ENCODE peak calls at places on chromosomes 1 and 21, in four cellular contexts. One of them, this sample, is unnamed.
A peak's percentile ranks its signal among the peaks of the same experiment; 100 is the strongest.

GRCh38 chr1:89780721-89781120 is 40.1 kb upstream of the LRRC8D start:
- DNase-seq in heart left ventricle: no peak
- DNase-seq in neuronal stem cell: no peak
- DNase-seq in neural progenitor cell: no peak
- DNase-seq in this sample: no peak

GRCh38 chr1:112264553-112264952 is 131.5 kb upstream of the CTTNBP2NL start:
- DNase-seq in heart left ventricle: no peak
- DNase-seq in neuronal stem cell: no peak
- DNase-seq in neural progenitor cell: no peak
- DNase-seq in this sample: no peak

GRCh38 chr21:42495765-42496119 is 282 bp downstream of the RSPH1 start:
- DNase-seq in heart left ventricle: no peak
- DNase-seq in neuronal stem cell: no peak
- DNase-seq in neural progenitor cell: no peak
- DNase-seq in this sample: no peak

GRCh38 chr1:15736035-15736665 is at the start of gene SLC25A34:
- DNase-seq in heart left ventricle: peak; percentile 80
- DNase-seq in neuronal stem cell: no peak
- DNase-seq in neural progenitor cell: no peak
- DNase-seq in this sample: peak; percentile 61

GRCh38 chr1:25006770-25007169 is 76.7 kb upstream of the RUNX3 start:
- DNase-seq in heart left ventricle: peak; percentile 38
- DNase-seq in neuronal stem cell: no peak
- DNase-seq in neural progenitor cell: no peak
- DNase-seq in this sample: no peak

GRCh38 chr1:149936076-149936991 is at the start of gene MTMR11:
- DNase-seq in heart left ventricle: no peak
- DNase-seq in neuronal stem cell: no peak
- DNase-seq in neural progenitor cell: peak; percentile 23
- DNase-seq in this sample: no peak

GRCh38 chr1:154466879-154467767 is 34.9 kb upstream of the TDRD10 start:
- DNase-seq in heart left ventricle: no peak
- DNase-seq in neuronal stem cell: no peak
- DNase-seq in neural progenitor cell: no peak
- DNase-seq in this sample: no peak

GRCh38 chr21:44650973-44651675 is 3.3 kb downstream of the KRTAP12-4 start:
- DNase-seq in heart left ventricle: no peak
- DNase-seq in neuronal stem cell: no peak
- DNase-seq in neural progenitor cell: no peak
- DNase-seq in this sample: peak; percentile 37

GRCh38 chr21:22900511-22900910 is 1902.3 kb downstream of the NCAM2 start:
- DNase-seq in heart left ventricle: no peak
- DNase-seq in neuronal stem cell: no peak
- DNase-seq in neural progenitor cell: no peak
- DNase-seq in this sample: no peak

GRCh38 chr1:109357673-109358072 is 40.0 kb downstream of the SORT1 start:
- DNase-seq in heart left ventricle: no peak
- DNase-seq in neuronal stem cell: no peak
- DNase-seq in neural progenitor cell: no peak
- DNase-seq in this sample: no peak

GRCh38 chr1:231750818-231751623 is 124.4 kb downstream of the DISC1 start:
- DNase-seq in heart left ventricle: no peak
- DNase-seq in neuronal stem cell: no peak
- DNase-seq in neural progenitor cell: no peak
- DNase-seq in this sample: no peak

GRCh38 chr1:232473319-232473718 is 156.6 kb downstream of the SIPA1L2 start:
- DNase-seq in heart left ventricle: no peak
- DNase-seq in neuronal stem cell: peak; percentile 5
- DNase-seq in neural progenitor cell: no peak
- DNase-seq in this sample: peak; percentile 65

GRCh38 chr1:178011101-178011828 is 41.4 kb upstream of the SEC16B start:
- DNase-seq in heart left ventricle: no peak
- DNase-seq in neuronal stem cell: no peak
- DNase-seq in neural progenitor cell: no peak
- DNase-seq in this sample: no peak

GRCh38 chr1:41917051-41917530 is 1.6 kb downstream of the HIVEP3 start:
- DNase-seq in heart left ventricle: no peak
- DNase-seq in neuronal stem cell: no peak
- DNase-seq in neural progenitor cell: no peak
- DNase-seq in this sample: no peak

GRCh38 chr1:187787696-187788095 is 958.9 kb downstream of the PLA2G4A start:
- DNase-seq in heart left ventricle: no peak
- DNase-seq in neuronal stem cell: peak; percentile 53
- DNase-seq in neural progenitor cell: peak; percentile 61
- DNase-seq in this sample: no peak

GRCh38 chr1:167121375-167122120 is 27.7 kb downstream of the STYXL2 start:
- DNase-seq in heart left ventricle: peak; percentile 33
- DNase-seq in neuronal stem cell: no peak
- DNase-seq in neural progenitor cell: peak; percentile 67
- DNase-seq in this sample: peak; percentile 81

GRCh38 chr1:12293416-12293815 is 63.6 kb downstream of the VPS13D start:
- DNase-seq in heart left ventricle: no peak
- DNase-seq in neuronal stem cell: no peak
- DNase-seq in neural progenitor cell: no peak
- DNase-seq in this sample: no peak

GRCh38 chr1:5681654-5682053 is 310.6 kb downstream of the NPHP4 start:
- DNase-seq in heart left ventricle: no peak
- DNase-seq in neuronal stem cell: no peak
- DNase-seq in neural progenitor cell: no peak
- DNase-seq in this sample: no peak

GRCh38 chr1:9346566-9346965 is 53.9 kb downstream of the SPSB1 start:
- DNase-seq in heart left ventricle: no peak
- DNase-seq in neuronal stem cell: no peak
- DNase-seq in neural progenitor cell: no peak
- DNase-seq in this sample: no peak

GRCh38 chr1:27563407-27564263 is 40.3 kb downstream of the AHDC1 start:
- DNase-seq in heart left ventricle: peak; percentile 71
- DNase-seq in neuronal stem cell: no peak
- DNase-seq in neural progenitor cell: no peak
- DNase-seq in this sample: peak; percentile 84

GRCh38 chr1:54460346-54460745 is 54.2 kb upstream of the SSBP3 start:
- DNase-seq in heart left ventricle: no peak
- DNase-seq in neuronal stem cell: no peak
- DNase-seq in neural progenitor cell: no peak
- DNase-seq in this sample: no peak

GRCh38 chr1:89942825-89943658 is 51.9 kb upstream of the ZNF326 start:
- DNase-seq in heart left ventricle: no peak
- DNase-seq in neuronal stem cell: no peak
- DNase-seq in neural progenitor cell: no peak
- DNase-seq in this sample: no peak

GRCh38 chr1:156670791-156671190 is 6.4 kb downstream of the NES start:
- DNase-seq in heart left ventricle: no peak
- DNase-seq in neuronal stem cell: no peak
- DNase-seq in neural progenitor cell: no peak
- DNase-seq in this sample: no peak

GRCh38 chr1:156668801-156669637 is 8.2 kb downstream of the NES start:
- DNase-seq in heart left ventricle: no peak
- DNase-seq in neuronal stem cell: no peak
- DNase-seq in neural progenitor cell: peak; percentile 49
- DNase-seq in this sample: no peak

GRCh38 chr1:156671804-156672203 is 5.4 kb downstream of the NES start:
- DNase-seq in heart left ventricle: no peak
- DNase-seq in neuronal stem cell: no peak
- DNase-seq in neural progenitor cell: no peak
- DNase-seq in this sample: no peak

GRCh38 chr1:156669794-156670193 is 7.4 kb downstream of the NES start:
- DNase-seq in heart left ventricle: no peak
- DNase-seq in neuronal stem cell: no peak
- DNase-seq in neural progenitor cell: no peak
- DNase-seq in this sample: no peak

DNA sequence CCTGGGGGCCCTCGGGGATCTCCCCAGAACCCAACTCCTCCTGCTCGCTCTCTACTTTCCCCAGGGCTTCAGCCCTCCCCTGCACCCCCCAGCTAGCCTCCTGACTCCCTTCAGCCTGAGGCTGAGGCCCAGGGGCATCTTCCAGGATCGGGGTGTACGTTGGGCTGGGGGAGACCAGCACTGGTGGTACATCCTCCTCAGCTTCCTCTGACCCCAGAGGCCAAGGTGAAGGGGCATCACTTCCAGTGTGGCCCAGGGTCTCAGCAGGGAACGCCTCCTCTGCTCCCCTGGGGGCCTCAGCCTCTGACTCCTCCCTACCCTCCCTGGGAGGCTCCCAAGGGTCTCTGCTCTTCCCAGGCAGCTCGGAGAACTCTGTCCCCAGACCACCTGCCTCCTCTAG is 6.8 kb downstream of the NES start:
- DNase-seq in heart left ventricle: no peak
- DNase-seq in neuronal stem cell: no peak
- DNase-seq in neural progenitor cell: no peak
- DNase-seq in this sample: no peak
- H3K4me1 ChIP-seq in heart left ventricle: peaks cover 38% of the 10 kb centered on the region
- H3K4me1 ChIP-seq in neuronal stem cell: peaks cover 63% of the 10 kb centered on the region
- H3K4me1 ChIP-seq in neural progenitor cell: peaks cover 73% of the 10 kb centered on the region
- H3K4me1 ChIP-seq in this sample: no peaks in the 10 kb centered on the region

GRCh38 chr1:230301322-230301721 is 124.8 kb downstream of the PGBD5 start:
- DNase-seq in heart left ventricle: no peak
- DNase-seq in neuronal stem cell: no peak
- DNase-seq in neural progenitor cell: no peak
- DNase-seq in this sample: peak; percentile 59

GRCh38 chr1:230301820-230302219 is 124.3 kb downstream of the PGBD5 start:
- DNase-seq in heart left ventricle: no peak
- DNase-seq in neuronal stem cell: no peak
- DNase-seq in neural progenitor cell: no peak
- DNase-seq in this sample: peak; percentile 35

GRCh38 chr1:230306158-230306557 is 120.0 kb downstream of the PGBD5 start:
- DNase-seq in heart left ventricle: no peak
- DNase-seq in neuronal stem cell: no peak
- DNase-seq in neural progenitor cell: no peak
- DNase-seq in this sample: no peak

GRCh38 chr1:230303069-230303468 is 123.1 kb downstream of the PGBD5 start:
- DNase-seq in heart left ventricle: no peak
- DNase-seq in neuronal stem cell: no peak
- DNase-seq in neural progenitor cell: no peak
- DNase-seq in this sample: no peak

DNA sequence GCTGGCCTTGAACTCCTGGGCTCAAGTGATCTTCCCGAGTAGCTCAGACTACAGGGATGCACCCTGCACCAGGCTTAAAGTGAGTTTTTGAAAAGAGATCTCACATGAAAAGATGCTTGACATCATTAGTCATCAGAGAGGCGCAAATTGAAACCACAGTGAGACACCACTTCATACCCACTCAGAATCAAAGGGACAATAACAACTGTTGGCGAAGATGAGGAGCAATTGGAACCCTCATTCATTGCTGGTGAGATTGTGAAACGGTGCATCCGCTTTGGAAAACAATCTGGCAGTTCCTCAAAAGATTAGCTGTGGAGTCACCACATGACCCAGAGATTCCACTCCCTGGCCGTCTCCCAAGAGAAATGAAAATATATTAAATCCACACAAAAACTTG is 122.3 kb downstream of the PGBD5 start:
- DNase-seq in heart left ventricle: no peak
- DNase-seq in neuronal stem cell: no peak
- DNase-seq in neural progenitor cell: no peak
- DNase-seq in this sample: peak; percentile 22
- H3K27ac ChIP-seq in heart left ventricle: no peak overlapping the region
- H3K27ac ChIP-seq in neuronal stem cell: no peak overlapping the region
- H3K27ac ChIP-seq in neural progenitor cell: no peak overlapping the region
- H3K27ac ChIP-seq in this sample: no peak overlapping the region

GRCh38 chr1:40042337-40042736 is 1.8 kb downstream of the CAP1 start:
- DNase-seq in heart left ventricle: no peak
- DNase-seq in neuronal stem cell: no peak
- DNase-seq in neural progenitor cell: no peak
- DNase-seq in this sample: no peak
- H3K4me3 ChIP-seq in heart left ventricle: peak overlapping the region; percentile 95
- H3K4me3 ChIP-seq in neuronal stem cell: no peak overlapping the region
- H3K4me3 ChIP-seq in neural progenitor cell: no peak overlapping the region
- H3K4me3 ChIP-seq in this sample: peak overlapping the region; percentile 83

DNA sequence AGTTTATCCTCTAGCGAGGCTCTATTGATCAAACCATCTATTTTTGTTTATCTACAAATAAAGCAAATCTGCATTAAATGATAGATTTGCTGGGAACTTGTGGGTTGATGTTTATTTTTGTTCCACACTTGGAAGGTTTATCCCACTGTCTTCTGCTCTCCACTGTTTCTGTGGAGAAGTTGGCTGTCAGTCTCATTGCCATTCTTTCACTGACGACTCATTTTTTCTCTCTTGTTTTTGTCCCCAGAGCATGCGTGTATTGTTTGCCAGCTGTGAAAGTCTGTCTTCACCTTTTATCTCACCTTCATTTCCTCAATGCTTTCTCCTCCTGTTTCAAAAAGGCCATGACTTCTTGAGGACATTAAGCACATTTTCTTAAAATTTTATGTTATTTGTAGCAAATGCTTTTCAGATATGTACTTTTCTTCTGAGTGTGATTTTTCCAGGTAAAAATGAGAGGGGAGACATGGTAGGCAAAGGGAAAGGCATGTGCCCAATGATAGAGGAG is 52.4 kb downstream of the INAVA start:
- DNase-seq in heart left ventricle: no peak
- DNase-seq in neuronal stem cell: no peak
- DNase-seq in neural progenitor cell: no peak
- DNase-seq in this sample: no peak
- H3K4me1 ChIP-seq in heart left ventricle: no peaks in the 10 kb centered on the region
- H3K4me1 ChIP-seq in neuronal stem cell: no peaks in the 10 kb centered on the region
- H3K4me1 ChIP-seq in neural progenitor cell: no peaks in the 10 kb centered on the region
- H3K4me1 ChIP-seq in this sample: no peaks in the 10 kb centered on the region

GRCh38 chr1:244424649-244425334 is 26.9 kb downstream of the ADSS2 start:
- DNase-seq in heart left ventricle: no peak
- DNase-seq in neuronal stem cell: no peak
- DNase-seq in neural progenitor cell: no peak
- DNase-seq in this sample: no peak
- H3K27ac ChIP-seq in heart left ventricle: no peak overlapping the region
- H3K27ac ChIP-seq in neuronal stem cell: peak overlapping the region; percentile 22
- H3K27ac ChIP-seq in neural progenitor cell: no peak overlapping the region
- H3K27ac ChIP-seq in this sample: no peak overlapping the region

GRCh38 chr1:88194542-88194941 is 489.5 kb upstream of the PKN2 start:
- DNase-seq in heart left ventricle: no peak
- DNase-seq in neuronal stem cell: no peak
- DNase-seq in neural progenitor cell: no peak
- DNase-seq in this sample: no peak

GRCh38 chr1:88191917-88192316 is 492.2 kb upstream of the PKN2 start:
- DNase-seq in heart left ventricle: no peak
- DNase-seq in neuronal stem cell: no peak
- DNase-seq in neural progenitor cell: no peak
- DNase-seq in this sample: no peak

GRCh38 chr1:88188038-88188437 is 496.0 kb upstream of the PKN2 start:
- DNase-seq in heart left ventricle: no peak
- DNase-seq in neuronal stem cell: no peak
- DNase-seq in neural progenitor cell: no peak
- DNase-seq in this sample: no peak

DNA sequence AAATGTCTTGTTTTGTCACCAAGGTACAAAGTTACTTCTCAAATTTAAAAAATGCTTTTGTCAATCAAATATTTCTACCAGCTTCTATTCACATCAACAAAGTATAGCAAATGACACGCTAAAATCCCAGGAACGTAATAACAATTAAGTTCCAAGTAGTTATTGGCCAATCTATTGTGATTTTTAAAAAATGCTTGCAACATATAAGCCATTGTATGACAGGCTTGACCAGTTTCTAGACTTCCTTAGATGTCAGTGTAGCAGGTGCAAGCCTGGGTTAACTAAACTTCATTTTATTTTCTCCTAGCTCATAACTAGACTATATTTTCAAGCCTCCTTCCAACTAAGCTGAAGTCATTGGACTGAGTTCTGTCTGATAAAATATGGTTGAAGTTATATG is 494.5 kb upstream of the PKN2 start:
- DNase-seq in heart left ventricle: no peak
- DNase-seq in neuronal stem cell: no peak
- DNase-seq in neural progenitor cell: no peak
- DNase-seq in this sample: no peak
- H3K4me3 ChIP-seq in heart left ventricle: no peak overlapping the region
- H3K4me3 ChIP-seq in neuronal stem cell: no peak overlapping the region
- H3K4me3 ChIP-seq in neural progenitor cell: no peak overlapping the region
- H3K4me3 ChIP-seq in this sample: no peak overlapping the region

This sample was measured in aorta.